ENCODE peak calls at places on chromosomes 13 and 19, in four cellular contexts. F is neural crest cell, K is SK-N-SH, V is globus pallidus. Z is an unnamed sample.
A peak's percentile ranks its signal among the peaks of the same experiment; 100 is the strongest.

GRCh38 chr13:43528992-43529391 is 257.8 kb downstream of the ENOX1 start:
- DNase-seq in K (no peak), F (no peak), V (no peak), Z (no peak)

GRCh38 chr19:41597600-41598041 is 21.7 kb downstream of the CEACAM21 start:
- DNase-seq in F (peak; percentile 56), V (peak; percentile 45), K (peak; percentile 79), Z (peak; percentile 73)

GRCh38 chr19:48394331-48395169 is 1.1 kb downstream of the GRIN2D start:
- DNase-seq in F (no peak), K (no peak), V (no peak), Z (no peak)

GRCh38 chr19:31418055-31418454 is 68.8 kb upstream of the TSHZ3 start:
- DNase-seq in F (no peak), K (no peak), V (no peak), Z (no peak)

GRCh38 chr19:41771410-41771809 is 16.1 kb downstream of the CEACAM6 start:
- DNase-seq in F (no peak), V (no peak), K (no peak), Z (no peak)

GRCh38 chr13:40120288-40120687 is 464.8 kb downstream of the COG6 start:
- DNase-seq in K (no peak), V (no peak), F (no peak), Z (no peak)

GRCh38 chr13:48066310-48066989 is 28.5 kb downstream of the MED4 start:
- DNase-seq in V (no peak), K (no peak), F (no peak), Z (no peak)

GRCh38 chr13:98447881-98448641 is 128.8 kb downstream of the STK24 start:
- DNase-seq in V (peak; percentile 69), K (peak; percentile 79), F (peak; percentile 55), Z (no peak)

GRCh38 chr13:64413529-64413928 is 2816.6 kb downstream of the PCDH9 start:
- DNase-seq in F (no peak), V (no peak), K (no peak), Z (no peak)

GRCh38 chr13:73677041-73677589 is 457.1 kb downstream of the KLF12 start:
- DNase-seq in V (no peak), K (no peak), F (no peak), Z (no peak)

GRCh38 chr19:14530005-14530348 is 583 bp downstream of the TECR start:
- DNase-seq in F (no peak), K (no peak), V (no peak), Z (peak; percentile 95)

GRCh38 chr19:3603121-3603841 is 3.4 kb downstream of the TBXA2R start:
- DNase-seq in V (no peak), F (no peak), K (no peak), Z (no peak)

GRCh38 chr13:102598061-102598460 is 1.3 kb downstream of the TPP2 start:
- DNase-seq in K (peak; percentile 16), V (no peak), F (no peak), Z (no peak)

GRCh38 chr13:75368167-75368566 is 113.8 kb downstream of the TBC1D4 start:
- DNase-seq in F (no peak), V (peak; percentile 26), K (no peak), Z (no peak)

GRCh38 chr13:111845621-111846351 is 221.2 kb upstream of the SOX1 start:
- DNase-seq in F (no peak), V (no peak), K (no peak), Z (no peak)

GRCh38 chr13:49681837-49682236 is 9.4 kb downstream of the EBPL start:
- DNase-seq in V (no peak), F (no peak), K (no peak), Z (no peak)

GRCh38 chr13:31703780-31704179 is 35.5 kb upstream of the RXFP2 start:
- DNase-seq in V (no peak), K (no peak), F (no peak), Z (no peak)

Z was measured in Caco-2.